ENCODE peak calls at places on chromosomes 5 and 9, in four cellular contexts. L, H, P and Y are unnamed samples. For H3K4me1, the result is how much of the 10 kb centered on the place peaks cover.

GRCh38 chr9:127382541-127382940 is 14.4 kb upstream of the SLC2A8 start:
- DNase-seq in L (no peak), H (no peak), P (no peak), Y (no peak)

GRCh38 chr9:108621991-108622390 is 233.8 kb downstream of the ACTL7B start:
- DNase-seq in L (no peak), H (no peak), P (peak), Y (no peak)

GRCh38 chr9:132214027-132214622 is 52.3 kb downstream of the NTNG2 start:
- DNase-seq in L (no peak), H (peak), P (peak), Y (peak)

GRCh38 chr5:137604348-137605095 is 105.4 kb upstream of the SPOCK1 start:
- DNase-seq in L (no peak), H (no peak), P (peak), Y (no peak)

GRCh38 chr5:39194466-39195136 is 24.8 kb downstream of the FYB1 start:
- DNase-seq in L (no peak), H (no peak), P (peak), Y (peak)

GRCh38 chr5:154287136-154287535 is 96.6 kb downstream of the GALNT10 start:
- DNase-seq in L (no peak), H (no peak), P (peak), Y (peak)

GRCh38 chr5:123819818-123820217 is 307.8 kb downstream of the CSNK1G3 start:
- DNase-seq in L (no peak), H (no peak), P (peak), Y (peak)

GRCh38 chr5:89351232-89351631 is 468.2 kb upstream of the MEF2C start:
- DNase-seq in L (no peak), H (no peak), P (peak), Y (peak)

GRCh38 chr9:98973546-98973921 is 29.8 kb downstream of the COL15A1 start:
- DNase-seq in L (no peak), H (no peak), P (no peak), Y (no peak)

GRCh38 chr9:132141364-132141947 is 20.4 kb upstream of the NTNG2 start:
- DNase-seq in L (no peak), H (no peak), P (no peak), Y (peak)

GRCh38 chr5:61425918-61426317 is 93.9 kb downstream of the ZSWIM6 start:
- DNase-seq in L (no peak), H (no peak), P (no peak), Y (no peak)

GRCh38 chr9:93661591-93661990 is 85.2 kb downstream of the PHF2 start:
- DNase-seq in L (no peak), H (no peak), P (no peak), Y (no peak)

GRCh38 chr5:111681791-111682190 is 75.2 kb downstream of the NREP start:
- DNase-seq in L (no peak), H (no peak), P (no peak), Y (peak)

GRCh38 chr9:4842734-4843133 is 50.0 kb downstream of the RCL1 start:
- DNase-seq in L (no peak), H (no peak), P (no peak), Y (peak)

GRCh38 chr5:149452665-149453617 is 73.8 kb upstream of the IL17B start:
- DNase-seq in L (no peak), H (no peak), P (peak), Y (peak)

GRCh38 chr5:128546658-128547281 is 8.7 kb upstream of the FBN2 start:
- DNase-seq in L (peak), H (no peak), P (peak), Y (no peak)

DNA sequence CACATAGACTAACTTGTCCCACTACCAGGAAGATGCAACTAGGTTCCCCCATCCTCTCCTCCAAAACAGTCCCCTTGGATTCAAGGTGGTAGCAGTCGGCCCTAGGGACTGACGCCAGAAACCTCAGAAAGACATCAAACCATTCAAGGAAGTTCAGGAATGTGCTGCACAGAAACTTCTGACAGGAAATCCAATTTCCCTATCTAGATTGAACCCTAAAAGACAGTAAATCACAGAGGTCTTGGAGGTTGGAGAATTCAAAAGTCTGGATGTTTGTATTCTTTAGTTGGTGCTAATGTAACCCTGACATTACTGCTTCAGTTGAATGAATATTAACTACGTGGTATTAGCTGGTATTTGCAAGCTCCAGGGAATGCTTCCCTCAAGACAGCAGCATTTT is 125.3 kb downstream of the SYK start:
- DNase-seq in L (no peak), H (no peak), P (no peak), Y (no peak)
- TF ChIP-seq EZH2phosphoT487 in L (no peak), H (no peak), P (no peak), Y (no peak)

GRCh38 chr9:34578241-34579096 is 11.1 kb downstream of the CNTFR start:
- DNase-seq in L (no peak), H (no peak), P (no peak), Y (peak)
- H3K4me3 ChIP-seq in L (no peak), H (no peak), P (no peak), Y (peak)

DNA sequence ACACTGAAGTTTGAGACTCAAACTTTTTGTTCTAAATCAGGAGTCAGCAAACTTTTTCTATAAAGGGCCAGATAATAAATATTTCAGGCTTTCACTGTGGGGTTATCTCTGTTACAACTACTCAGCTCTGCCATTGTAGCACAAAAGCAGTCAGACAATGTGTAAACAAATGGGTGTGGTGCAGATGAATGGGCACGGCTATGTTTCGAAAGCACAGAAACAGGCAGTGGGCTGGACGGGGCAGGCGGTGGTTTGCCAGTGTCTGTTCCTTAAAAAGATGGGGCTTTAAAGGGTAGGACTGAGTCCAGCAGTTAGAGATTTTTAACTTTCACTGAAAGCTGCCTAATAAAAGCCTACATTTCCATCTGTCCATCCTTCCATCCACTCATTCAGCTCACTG is 48.9 kb downstream of the PFDN1 start:
- DNase-seq in L (no peak), H (no peak), P (peak), Y (peak)
- H3K4me1 ChIP-seq in L (under half), H (under half), P (under half), Y (under half)

DNA sequence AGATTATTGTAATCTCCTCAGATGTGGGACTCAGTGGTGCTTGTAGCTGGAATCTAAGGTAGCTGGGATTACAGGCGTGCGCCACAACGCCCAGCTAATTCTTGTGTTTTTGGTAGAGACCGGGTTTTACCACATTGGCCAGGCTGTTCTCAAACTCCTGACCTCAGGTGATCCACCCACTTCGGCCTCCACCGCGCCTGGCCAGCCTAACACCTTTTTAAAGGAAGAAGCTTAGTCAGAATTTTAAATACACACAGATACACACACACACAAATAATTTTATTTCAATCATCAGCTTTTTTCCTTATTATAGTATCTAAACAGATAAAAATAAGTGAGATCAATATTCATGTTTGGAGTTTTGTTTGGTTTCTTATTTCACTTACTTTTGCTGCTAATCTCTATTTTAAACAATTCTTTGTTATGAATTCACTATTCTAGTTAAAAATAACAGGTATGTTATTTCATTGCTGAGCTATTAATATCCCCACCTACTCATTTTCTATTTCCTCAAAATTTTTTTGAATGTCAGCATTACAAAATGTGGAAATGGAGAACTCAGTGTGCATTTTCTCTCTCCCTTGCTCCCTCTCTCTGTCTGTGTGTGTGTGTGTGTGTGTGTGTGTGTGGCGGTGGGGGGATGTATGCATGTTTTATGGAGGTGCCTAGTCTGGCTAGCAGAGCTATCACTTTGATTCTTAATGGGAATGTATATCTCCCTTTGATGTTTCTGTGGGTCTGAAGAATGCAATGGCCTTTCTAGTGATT is 960.6 kb upstream of the DMAC1 start:
- DNase-seq in L (no peak), H (no peak), P (no peak), Y (no peak)
- TF ChIP-seq EZH2phosphoT487 in L (no peak), H (no peak), P (no peak), Y (no peak)

GRCh38 chr5:180069589-180070247 is 1.8 kb downstream of the RNF130 start:
- DNase-seq in L (no peak), H (no peak), P (peak), Y (no peak)
- H3K4me3 ChIP-seq in L (no peak), H (peak), P (peak), Y (peak)

DNA sequence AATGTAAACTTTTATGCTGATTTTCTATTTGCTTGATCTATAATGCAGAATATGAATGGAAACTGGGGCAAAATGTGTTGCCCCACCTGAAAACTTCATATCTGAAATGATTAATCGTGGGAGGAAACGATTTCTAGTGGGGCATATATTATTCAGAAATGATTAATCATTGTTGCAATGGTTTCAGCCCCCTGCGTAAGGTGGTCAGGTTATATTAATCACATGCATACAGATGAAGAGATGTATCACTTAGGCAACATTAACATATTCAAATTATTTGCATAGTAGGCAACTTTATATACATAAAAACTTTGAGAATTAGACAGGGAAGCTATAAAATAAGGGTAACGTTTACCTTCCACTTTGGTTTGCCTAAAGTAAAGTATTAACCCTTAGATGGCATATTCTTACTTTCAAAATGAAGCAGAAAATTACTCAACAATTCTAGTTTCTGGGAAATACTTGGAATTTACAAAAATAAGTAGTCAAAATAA is 49.8 kb downstream of the LSM11 start:
- DNase-seq in L (no peak), H (no peak), P (no peak), Y (no peak)
- H3K4me1 ChIP-seq in L (under half), H (under half), P (under half), Y (under half)

GRCh38 chr9:137175345-137175961 is 3.6 kb upstream of the TMEM210 start:
- DNase-seq in L (no peak), H (no peak), P (no peak), Y (peak)

GRCh38 chr9:137172907-137173794 is 1.3 kb upstream of the TMEM210 start:
- DNase-seq in L (no peak), H (no peak), P (no peak), Y (no peak)

GRCh38 chr9:137176302-137177182 is 4.7 kb upstream of the TMEM210 start:
- DNase-seq in L (peak), H (no peak), P (peak), Y (peak)

GRCh38 chr9:137173795-137174664 is 2.2 kb upstream of the TMEM210 start:
- DNase-seq in L (no peak), H (no peak), P (no peak), Y (peak)

DNA sequence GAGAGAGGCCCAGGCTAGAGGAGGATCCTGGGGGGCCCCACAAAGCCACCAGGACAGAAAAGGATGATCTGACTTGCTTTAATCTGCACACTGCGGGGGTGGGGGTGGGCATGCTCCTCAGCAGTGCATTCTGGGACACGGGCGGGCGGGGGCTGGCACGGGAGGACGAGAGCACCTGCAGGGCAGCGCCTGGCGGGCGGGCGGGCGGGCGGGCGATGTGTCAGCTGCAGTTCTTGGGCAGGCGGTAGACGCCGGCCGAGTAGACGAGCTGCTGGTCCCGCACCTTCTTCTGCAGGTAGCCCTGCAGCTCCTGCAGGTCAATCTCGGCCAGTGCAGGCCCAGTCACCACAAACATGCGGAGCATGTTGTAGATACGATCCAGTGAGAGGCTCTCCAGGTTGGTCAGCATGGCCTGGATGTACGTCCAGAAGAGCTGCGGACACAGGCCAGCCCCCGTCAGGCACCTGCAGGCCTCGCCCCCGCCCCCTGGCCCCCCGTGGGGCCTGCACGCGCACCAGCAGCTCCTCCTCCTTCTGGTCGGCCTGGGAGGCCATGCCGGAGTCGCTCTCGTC is 3.0 kb upstream of the TMEM210 start:
- DNase-seq in L (no peak), H (no peak), P (no peak), Y (no peak)
- TF ChIP-seq EZH2phosphoT487 in L (no peak), H (no peak), P (no peak), Y (no peak)

DNA sequence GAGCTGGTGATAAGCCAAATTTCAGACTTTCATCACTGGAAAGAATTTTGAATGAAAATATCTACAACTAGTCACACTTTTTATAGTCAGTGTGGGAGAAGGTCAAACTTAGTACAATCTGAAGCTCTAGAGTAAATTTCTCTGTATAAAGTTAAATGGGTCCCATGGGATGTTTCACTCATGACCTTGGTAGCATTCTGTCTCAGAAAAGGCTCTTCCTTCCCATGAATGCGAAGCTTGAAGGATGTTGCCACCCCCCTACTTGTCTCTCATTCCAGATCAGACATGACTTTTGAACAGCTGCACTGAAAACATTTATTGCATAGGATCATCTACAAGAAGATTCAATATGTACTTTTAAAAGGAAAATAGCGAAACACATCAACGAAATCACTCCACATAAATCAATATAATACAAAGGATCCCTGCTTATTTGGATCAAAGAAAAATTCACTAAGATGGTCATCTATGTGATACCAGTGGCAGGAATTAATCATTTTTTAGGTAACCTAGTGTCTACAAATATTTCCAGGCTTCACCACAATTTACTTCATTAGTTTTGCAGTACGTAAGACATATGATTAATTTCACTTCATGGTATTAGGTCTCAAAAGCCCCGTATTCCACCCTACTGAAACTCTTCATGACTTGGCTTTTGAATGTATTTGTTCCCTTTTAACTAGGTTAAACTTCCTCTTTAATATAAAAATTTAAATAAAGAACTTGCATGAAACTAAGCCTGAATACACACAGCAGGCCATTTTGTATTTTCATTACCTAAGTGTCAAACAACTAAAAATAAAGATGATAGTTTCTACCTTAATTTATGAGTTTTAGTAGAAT is 4.4 kb downstream of the ST8SIA4 start:
- DNase-seq in L (no peak), H (no peak), P (no peak), Y (no peak)
- H3K4me3 ChIP-seq in L (peak), H (no peak), P (no peak), Y (no peak)

GRCh38 chr5:74124826-74125225 is 498.8 kb downstream of the ARHGEF28 start:
- DNase-seq in L (no peak), H (no peak), P (no peak), Y (no peak)

GRCh38 chr5:74122175-74122574 is 496.2 kb downstream of the ARHGEF28 start:
- DNase-seq in L (no peak), H (no peak), P (no peak), Y (no peak)

GRCh38 chr5:74123928-74124327 is 497.9 kb downstream of the ARHGEF28 start:
- DNase-seq in L (no peak), H (no peak), P (no peak), Y (peak)

GRCh38 chr5:74120585-74120984 is 494.6 kb downstream of the ARHGEF28 start:
- DNase-seq in L (no peak), H (no peak), P (no peak), Y (no peak)

GRCh38 chr5:74122979-74123575 is 497.1 kb downstream of the ARHGEF28 start:
- DNase-seq in L (no peak), H (no peak), P (peak), Y (no peak)
- H3K4me1 ChIP-seq in L (under half), H (under half), P (under half), Y (under half)